ENCODE peak calls at places on chromosomes 12 and 14, in five cellular contexts. One of them, this sample, is unnamed.

GRCh38 chr14:72173038-72173720 is 240.9 kb downstream of the RGS6 start:
- DNase-seq in hepatocyte: no peak
- DNase-seq in OCI-LY7: no peak
- DNase-seq in SK-N-SH: no peak
- DNase-seq in HCT116: no peak
- DNase-seq in this sample: no peak

GRCh38 chr12:132181570-132182200 is 37.4 kb downstream of the NOC4L start:
- DNase-seq in hepatocyte: no peak
- DNase-seq in OCI-LY7: no peak
- DNase-seq in SK-N-SH: no peak
- DNase-seq in HCT116: no peak
- DNase-seq in this sample: no peak

GRCh38 chr14:99314623-99315022 is 42.6 kb upstream of the BCL11B start:
- DNase-seq in hepatocyte: no peak
- DNase-seq in OCI-LY7: no peak
- DNase-seq in SK-N-SH: no peak
- DNase-seq in HCT116: no peak
- DNase-seq in this sample: no peak

GRCh38 chr14:34103176-34103575 is 152.3 kb upstream of the EGLN3 start:
- DNase-seq in hepatocyte: no peak
- DNase-seq in OCI-LY7: no peak
- DNase-seq in SK-N-SH: no peak
- DNase-seq in HCT116: no peak
- DNase-seq in this sample: no peak

GRCh38 chr14:90922141-90922540 is 105.9 kb upstream of the TTC7B start:
- DNase-seq in hepatocyte: no peak
- DNase-seq in OCI-LY7: no peak
- DNase-seq in SK-N-SH: no peak
- DNase-seq in HCT116: no peak
- DNase-seq in this sample: no peak

GRCh38 chr12:93200291-93200917 is 177.3 kb upstream of the NUDT4 start:
- DNase-seq in hepatocyte: no peak
- DNase-seq in OCI-LY7: no peak
- DNase-seq in SK-N-SH: no peak
- DNase-seq in HCT116: no peak
- DNase-seq in this sample: peak; percentile 85

GRCh38 chr14:78983126-78983525 is 813.0 kb downstream of the NRXN3 start:
- DNase-seq in hepatocyte: no peak
- DNase-seq in OCI-LY7: no peak
- DNase-seq in SK-N-SH: no peak
- DNase-seq in HCT116: no peak
- DNase-seq in this sample: no peak

GRCh38 chr12:2126676-2127406 is 74.1 kb downstream of the CACNA1C start:
- DNase-seq in hepatocyte: no peak
- DNase-seq in OCI-LY7: no peak
- DNase-seq in SK-N-SH: no peak
- DNase-seq in HCT116: no peak
- DNase-seq in this sample: no peak

GRCh38 chr14:89336338-89336737 is 80.7 kb downstream of the FOXN3 start:
- DNase-seq in hepatocyte: no peak
- DNase-seq in OCI-LY7: peak; percentile 82
- DNase-seq in SK-N-SH: no peak
- DNase-seq in HCT116: no peak
- DNase-seq in this sample: no peak

GRCh38 chr14:26820101-26820500 is 222.3 kb upstream of the NOVA1 start:
- DNase-seq in hepatocyte: no peak
- DNase-seq in OCI-LY7: no peak
- DNase-seq in SK-N-SH: no peak
- DNase-seq in HCT116: no peak
- DNase-seq in this sample: no peak

GRCh38 chr12:11178250-11178649 is 7.3 kb downstream of the SMIM10L1 start:
- DNase-seq in hepatocyte: no peak
- DNase-seq in OCI-LY7: no peak
- DNase-seq in SK-N-SH: no peak
- DNase-seq in HCT116: no peak
- DNase-seq in this sample: no peak

GRCh38 chr12:128789356-128789929 is 34.3 kb downstream of the SLC15A4 start:
- DNase-seq in hepatocyte: no peak
- DNase-seq in OCI-LY7: peak; percentile 68
- DNase-seq in SK-N-SH: no peak
- DNase-seq in HCT116: no peak
- DNase-seq in this sample: no peak

GRCh38 chr12:80837342-80837978 is 100.3 kb downstream of the LIN7A start:
- DNase-seq in hepatocyte: peak; percentile 62
- DNase-seq in OCI-LY7: peak; percentile 12
- DNase-seq in SK-N-SH: peak; percentile 17
- DNase-seq in HCT116: peak; percentile 19
- DNase-seq in this sample: peak; percentile 38

GRCh38 chr12:106914796-106915634 is 40.7 kb upstream of the TMEM263 start:
- DNase-seq in hepatocyte: no peak
- DNase-seq in OCI-LY7: no peak
- DNase-seq in SK-N-SH: no peak
- DNase-seq in HCT116: no peak
- DNase-seq in this sample: peak; percentile 60

GRCh38 chr14:75456069-75457023 is 28.5 kb downstream of the JDP2 start:
- DNase-seq in hepatocyte: no peak
- DNase-seq in OCI-LY7: no peak
- DNase-seq in SK-N-SH: no peak
- DNase-seq in HCT116: no peak
- DNase-seq in this sample: no peak

GRCh38 chr12:109270494-109270893 is 38.6 kb downstream of the FOXN4 start:
- DNase-seq in hepatocyte: no peak
- DNase-seq in OCI-LY7: no peak
- DNase-seq in SK-N-SH: no peak
- DNase-seq in HCT116: no peak
- DNase-seq in this sample: no peak

GRCh38 chr14:97276573-97276972 is 479.4 kb downstream of the VRK1 start:
- DNase-seq in hepatocyte: no peak
- DNase-seq in OCI-LY7: no peak
- DNase-seq in SK-N-SH: no peak
- DNase-seq in HCT116: no peak
- DNase-seq in this sample: no peak

DNA sequence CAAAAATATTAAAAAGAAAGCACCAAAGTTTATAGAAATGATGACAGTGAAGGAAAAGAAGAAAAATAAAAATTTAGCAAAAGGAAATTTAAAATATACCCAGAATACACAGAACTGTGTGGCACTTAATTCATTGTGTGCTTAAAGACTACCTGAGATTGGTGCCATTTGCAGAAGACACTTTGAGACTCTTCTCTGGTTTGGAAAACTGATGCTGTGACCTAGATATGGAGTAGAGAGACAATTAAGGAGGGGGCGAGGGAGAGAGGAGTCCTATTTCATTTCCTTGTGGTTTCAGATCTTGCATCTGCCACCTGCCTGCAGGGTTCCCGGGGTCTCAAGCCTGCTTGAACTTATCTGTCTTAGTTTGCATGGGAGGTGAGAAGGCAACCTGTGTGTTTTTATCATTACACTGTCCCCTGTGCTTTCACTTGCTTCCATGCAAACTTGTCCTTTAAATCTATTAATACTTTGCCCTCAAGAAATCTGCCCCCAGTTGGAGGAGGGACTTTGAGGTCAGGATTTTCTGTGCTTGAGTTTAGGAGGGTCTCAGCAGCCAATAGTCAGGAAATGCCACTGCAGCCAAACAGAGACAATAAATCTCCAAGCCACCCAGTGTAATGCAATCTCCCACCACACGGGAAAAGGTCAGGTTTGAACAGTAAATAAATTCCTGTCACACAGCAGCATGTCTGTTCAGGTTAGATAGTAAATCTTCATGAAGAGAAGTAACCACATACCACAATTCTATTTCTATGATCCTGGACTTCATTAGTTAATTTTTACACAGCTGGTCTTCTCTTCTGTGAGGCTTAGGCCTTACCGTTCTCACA is 119.4 kb downstream of the CAND1 start:
- DNase-seq in hepatocyte: peak; percentile 17
- DNase-seq in OCI-LY7: peak; percentile 2
- DNase-seq in SK-N-SH: peak; percentile 16
- DNase-seq in HCT116: no peak
- DNase-seq in this sample: no peak
- TF ChIP-seq EZH2phosphoT487 in hepatocyte: no peak
- TF ChIP-seq EZH2phosphoT487 in OCI-LY7: no peak
- TF ChIP-seq EZH2phosphoT487 in SK-N-SH: no peak
- TF ChIP-seq EZH2phosphoT487 in HCT116: no peak
- TF ChIP-seq EZH2phosphoT487 in this sample: no peak

GRCh38 chr12:125492354-125493270 is 427.4 kb downstream of the AACS start:
- DNase-seq in hepatocyte: no peak
- DNase-seq in OCI-LY7: no peak
- DNase-seq in SK-N-SH: no peak
- DNase-seq in HCT116: no peak
- DNase-seq in this sample: no peak
- H3K4me1 ChIP-seq in hepatocyte: no peaks in the 10 kb centered on the region
- H3K4me1 ChIP-seq in OCI-LY7: no peaks in the 10 kb centered on the region
- H3K4me1 ChIP-seq in SK-N-SH: no peaks in the 10 kb centered on the region
- H3K4me1 ChIP-seq in HCT116: no peaks in the 10 kb centered on the region
- H3K4me1 ChIP-seq in this sample: no peaks in the 10 kb centered on the region

GRCh38 chr14:59301354-59301753 is 112.9 kb downstream of the DAAM1 start:
- DNase-seq in hepatocyte: no peak
- DNase-seq in OCI-LY7: peak; percentile 96
- DNase-seq in SK-N-SH: no peak
- DNase-seq in HCT116: no peak
- DNase-seq in this sample: peak; percentile 73
- TF ChIP-seq EZH2phosphoT487 in hepatocyte: no peak
- TF ChIP-seq EZH2phosphoT487 in OCI-LY7: no peak
- TF ChIP-seq EZH2phosphoT487 in SK-N-SH: no peak
- TF ChIP-seq EZH2phosphoT487 in HCT116: no peak
- TF ChIP-seq EZH2phosphoT487 in this sample: no peak

GRCh38 chr14:105326568-105326867 is 12.0 kb downstream of the PACS2 start:
- DNase-seq in hepatocyte: no peak
- DNase-seq in OCI-LY7: no peak
- DNase-seq in SK-N-SH: peak; percentile 23
- DNase-seq in HCT116: no peak
- DNase-seq in this sample: no peak

GRCh38 chr14:105328678-105329390 is 14.3 kb downstream of the PACS2 start:
- DNase-seq in hepatocyte: no peak
- DNase-seq in OCI-LY7: no peak
- DNase-seq in SK-N-SH: peak; percentile 35
- DNase-seq in HCT116: no peak
- DNase-seq in this sample: no peak

GRCh38 chr14:105325716-105326567 is 11.4 kb downstream of the PACS2 start:
- DNase-seq in hepatocyte: no peak
- DNase-seq in OCI-LY7: no peak
- DNase-seq in SK-N-SH: peak; percentile 21
- DNase-seq in HCT116: no peak
- DNase-seq in this sample: no peak

GRCh38 chr14:105328070-105328677 is 13.6 kb downstream of the PACS2 start:
- DNase-seq in hepatocyte: no peak
- DNase-seq in OCI-LY7: no peak
- DNase-seq in SK-N-SH: peak; percentile 25
- DNase-seq in HCT116: no peak
- DNase-seq in this sample: no peak

DNA sequence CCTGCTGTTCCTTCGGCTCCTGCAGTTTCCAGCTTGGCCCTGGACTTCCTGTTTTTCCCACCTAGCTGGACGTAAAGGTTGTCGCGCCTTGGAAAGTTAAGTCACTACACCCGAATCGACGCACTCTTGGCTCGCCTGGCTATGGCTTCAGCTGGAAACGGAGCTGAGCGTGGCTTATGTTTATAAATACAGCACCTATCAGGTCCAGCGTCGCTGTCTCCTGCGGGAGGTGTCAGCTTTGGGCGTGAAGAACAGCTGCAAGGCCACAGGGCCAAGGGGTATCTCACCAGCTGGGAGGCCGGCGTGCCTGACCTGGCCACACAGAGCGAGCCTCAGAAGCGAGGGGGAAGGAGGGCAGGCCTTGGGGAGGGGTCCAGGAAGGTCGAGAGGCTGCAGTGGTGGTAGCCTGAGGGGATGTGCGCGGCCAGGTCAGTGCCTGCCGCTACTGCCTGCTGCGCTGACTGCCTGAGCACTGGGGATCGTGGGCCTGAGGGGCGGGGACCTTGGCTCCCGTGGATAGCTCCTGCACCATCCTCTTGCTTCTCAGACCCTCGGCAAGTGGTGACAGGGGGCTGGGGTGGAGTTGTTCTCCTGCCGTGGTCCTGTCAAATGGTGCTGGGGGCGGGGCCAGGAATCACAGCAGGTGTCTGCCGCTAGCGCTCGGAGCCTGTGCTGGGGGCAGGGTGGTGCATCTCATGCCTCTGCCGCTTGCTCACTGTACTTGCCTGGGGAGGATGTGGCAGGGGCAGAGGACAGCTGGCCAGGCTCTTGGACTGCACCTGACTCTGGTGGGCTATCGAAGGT is 12.5 kb downstream of the PACS2 start:
- DNase-seq in hepatocyte: no peak
- DNase-seq in OCI-LY7: no peak
- DNase-seq in SK-N-SH: peak; percentile 35
- DNase-seq in HCT116: no peak
- DNase-seq in this sample: no peak
- H3K4me1 ChIP-seq in hepatocyte: no peaks in the 10 kb centered on the region
- H3K4me1 ChIP-seq in OCI-LY7: no peaks in the 10 kb centered on the region
- H3K4me1 ChIP-seq in SK-N-SH: peaks cover 51% of the 10 kb centered on the region
- H3K4me1 ChIP-seq in HCT116: peaks cover 17% of the 10 kb centered on the region
- H3K4me1 ChIP-seq in this sample: no peaks in the 10 kb centered on the region

GRCh38 chr12:16573652-16574077 is 32.3 kb downstream of the LMO3 start:
- DNase-seq in hepatocyte: peak; percentile 30
- DNase-seq in OCI-LY7: no peak
- DNase-seq in SK-N-SH: no peak
- DNase-seq in HCT116: no peak
- DNase-seq in this sample: no peak
- TF ChIP-seq EZH2phosphoT487 in hepatocyte: no peak
- TF ChIP-seq EZH2phosphoT487 in OCI-LY7: no peak
- TF ChIP-seq EZH2phosphoT487 in SK-N-SH: no peak
- TF ChIP-seq EZH2phosphoT487 in HCT116: no peak
- TF ChIP-seq EZH2phosphoT487 in this sample: no peak

GRCh38 chr12:95730457-95730856 is 60.1 kb downstream of the NTN4 start:
- DNase-seq in hepatocyte: no peak
- DNase-seq in OCI-LY7: no peak
- DNase-seq in SK-N-SH: no peak
- DNase-seq in HCT116: no peak
- DNase-seq in this sample: no peak

GRCh38 chr12:95726903-95727302 is 63.7 kb downstream of the NTN4 start:
- DNase-seq in hepatocyte: no peak
- DNase-seq in OCI-LY7: no peak
- DNase-seq in SK-N-SH: no peak
- DNase-seq in HCT116: no peak
- DNase-seq in this sample: no peak

GRCh38 chr12:95733156-95733825 is 57.3 kb downstream of the NTN4 start:
- DNase-seq in hepatocyte: peak; percentile 23
- DNase-seq in OCI-LY7: no peak
- DNase-seq in SK-N-SH: no peak
- DNase-seq in HCT116: no peak
- DNase-seq in this sample: no peak

GRCh38 chr12:95736631-95737030 is 53.9 kb downstream of the NTN4 start:
- DNase-seq in hepatocyte: no peak
- DNase-seq in OCI-LY7: no peak
- DNase-seq in SK-N-SH: no peak
- DNase-seq in HCT116: no peak
- DNase-seq in this sample: no peak

DNA sequence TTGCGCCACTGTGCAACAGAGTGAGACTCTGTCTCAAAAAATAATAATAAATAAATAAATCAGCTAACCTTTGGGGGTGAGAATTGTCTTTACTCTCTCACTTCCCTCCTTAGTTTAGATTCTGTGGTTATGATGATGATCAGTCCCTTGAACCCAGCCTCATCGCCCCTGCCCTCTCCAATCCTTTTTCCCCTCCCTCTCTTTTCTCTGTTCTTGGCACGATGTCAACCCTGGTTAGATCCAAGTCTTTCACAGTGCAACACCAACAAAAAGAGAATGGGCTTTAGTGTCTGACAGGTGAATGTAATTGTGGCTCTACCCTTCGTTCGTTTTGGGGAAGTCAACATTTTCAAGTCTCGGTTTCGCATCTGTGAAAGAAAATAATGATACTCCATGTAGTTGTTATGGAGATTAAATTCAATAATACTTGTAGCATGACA is 59.0 kb downstream of the NTN4 start:
- DNase-seq in hepatocyte: no peak
- DNase-seq in OCI-LY7: peak; percentile 29
- DNase-seq in SK-N-SH: no peak
- DNase-seq in HCT116: no peak
- DNase-seq in this sample: peak; percentile 57
- H3K4me1 ChIP-seq in hepatocyte: peaks cover 12% of the 10 kb centered on the region
- H3K4me1 ChIP-seq in OCI-LY7: peaks cover 6% of the 10 kb centered on the region
- H3K4me1 ChIP-seq in SK-N-SH: no peaks in the 10 kb centered on the region
- H3K4me1 ChIP-seq in HCT116: no peaks in the 10 kb centered on the region
- H3K4me1 ChIP-seq in this sample: peaks cover 11% of the 10 kb centered on the region